ENCODE peak calls at places on chromosomes 13 and 19, in ten cellular contexts. One of them, this sample, is unnamed.
A peak's percentile ranks its signal among the peaks of the same experiment; 100 is the strongest.

GRCh38 chr13:40315416-40316064 is 350.9 kb downstream of the FOXO1 start:
- DNase-seq in A172: peak; percentile 40
- DNase-seq in hippocampal formation: no peak
- DNase-seq in stimulated activated naive CD4-positive, alpha-beta T cell: peak; percentile 62
- DNase-seq in progenitor cell of endocrine pancreas: no peak
- DNase-seq in activated CD4-positive, CD25-positive, alpha-beta regulatory T cell treated with anti-CD3 and anti-CD28 coated beads, Interleukin-2, amount 50 U/mL, for 16 hours: peak; percentile 15
- DNase-seq in pancreas: peak; percentile 16
- DNase-seq in posterior cingulate gyrus: no peak
- DNase-seq in effector memory CD4-positive, alpha-beta T cell: peak; percentile 17
- DNase-seq in NCI-H2081: no peak
- DNase-seq in this sample: no peak

GRCh38 chr19:1251233-1251502 is 2.8 kb downstream of the MIDN start:
- DNase-seq in A172: peak; percentile 64
- DNase-seq in hippocampal formation: no peak
- DNase-seq in stimulated activated naive CD4-positive, alpha-beta T cell: peak; percentile 75
- DNase-seq in progenitor cell of endocrine pancreas: no peak
- DNase-seq in activated CD4-positive, CD25-positive, alpha-beta regulatory T cell treated with anti-CD3 and anti-CD28 coated beads, Interleukin-2, amount 50 U/mL, for 16 hours: no peak
- DNase-seq in pancreas: peak; percentile 84
- DNase-seq in posterior cingulate gyrus: no peak
- DNase-seq in effector memory CD4-positive, alpha-beta T cell: no peak
- DNase-seq in NCI-H2081: peak; percentile 71
- DNase-seq in this sample: no peak

GRCh38 chr13:111914241-111915103 is 152.5 kb upstream of the SOX1 start:
- DNase-seq in A172: no peak
- DNase-seq in hippocampal formation: no peak
- DNase-seq in stimulated activated naive CD4-positive, alpha-beta T cell: no peak
- DNase-seq in progenitor cell of endocrine pancreas: peak; percentile 9
- DNase-seq in activated CD4-positive, CD25-positive, alpha-beta regulatory T cell treated with anti-CD3 and anti-CD28 coated beads, Interleukin-2, amount 50 U/mL, for 16 hours: no peak
- DNase-seq in pancreas: peak; percentile 10
- DNase-seq in posterior cingulate gyrus: no peak
- DNase-seq in effector memory CD4-positive, alpha-beta T cell: no peak
- DNase-seq in NCI-H2081: no peak
- DNase-seq in this sample: no peak

GRCh38 chr13:28100149-28101121 is at the start of gene FLT3:
- DNase-seq in A172: peak; percentile 50
- DNase-seq in hippocampal formation: no peak
- DNase-seq in stimulated activated naive CD4-positive, alpha-beta T cell: no peak
- DNase-seq in progenitor cell of endocrine pancreas: peak; percentile 33
- DNase-seq in activated CD4-positive, CD25-positive, alpha-beta regulatory T cell treated with anti-CD3 and anti-CD28 coated beads, Interleukin-2, amount 50 U/mL, for 16 hours: no peak
- DNase-seq in pancreas: peak; percentile 53
- DNase-seq in posterior cingulate gyrus: no peak
- DNase-seq in effector memory CD4-positive, alpha-beta T cell: no peak
- DNase-seq in NCI-H2081: peak; percentile 34
- DNase-seq in this sample: no peak

GRCh38 chr19:8367327-8368001 is 3.5 kb downstream of the ANGPTL4 start:
- DNase-seq in A172: peak; percentile 98
- DNase-seq in hippocampal formation: peak; percentile 66
- DNase-seq in stimulated activated naive CD4-positive, alpha-beta T cell: no peak
- DNase-seq in progenitor cell of endocrine pancreas: no peak
- DNase-seq in activated CD4-positive, CD25-positive, alpha-beta regulatory T cell treated with anti-CD3 and anti-CD28 coated beads, Interleukin-2, amount 50 U/mL, for 16 hours: no peak
- DNase-seq in pancreas: peak; percentile 94
- DNase-seq in posterior cingulate gyrus: peak; percentile 65
- DNase-seq in effector memory CD4-positive, alpha-beta T cell: no peak
- DNase-seq in NCI-H2081: no peak
- DNase-seq in this sample: peak; percentile 85

GRCh38 chr19:38264486-38265212 is at the start of gene SPINT2:
- DNase-seq in A172: no peak
- DNase-seq in hippocampal formation: no peak
- DNase-seq in stimulated activated naive CD4-positive, alpha-beta T cell: peak; percentile 79
- DNase-seq in progenitor cell of endocrine pancreas: peak; percentile 89
- DNase-seq in activated CD4-positive, CD25-positive, alpha-beta regulatory T cell treated with anti-CD3 and anti-CD28 coated beads, Interleukin-2, amount 50 U/mL, for 16 hours: peak; percentile 2
- DNase-seq in pancreas: no peak
- DNase-seq in posterior cingulate gyrus: no peak
- DNase-seq in effector memory CD4-positive, alpha-beta T cell: no peak
- DNase-seq in NCI-H2081: peak; percentile 95
- DNase-seq in this sample: no peak

GRCh38 chr13:44230071-44230470 is 143.6 kb upstream of the SERP2 start:
- DNase-seq in A172: no peak
- DNase-seq in hippocampal formation: no peak
- DNase-seq in stimulated activated naive CD4-positive, alpha-beta T cell: no peak
- DNase-seq in progenitor cell of endocrine pancreas: no peak
- DNase-seq in activated CD4-positive, CD25-positive, alpha-beta regulatory T cell treated with anti-CD3 and anti-CD28 coated beads, Interleukin-2, amount 50 U/mL, for 16 hours: no peak
- DNase-seq in pancreas: no peak
- DNase-seq in posterior cingulate gyrus: no peak
- DNase-seq in effector memory CD4-positive, alpha-beta T cell: no peak
- DNase-seq in NCI-H2081: no peak
- DNase-seq in this sample: no peak

GRCh38 chr19:4373601-4374441 is 26.5 kb downstream of the SH3GL1 start:
- DNase-seq in A172: peak; percentile 47
- DNase-seq in hippocampal formation: peak; percentile 63
- DNase-seq in stimulated activated naive CD4-positive, alpha-beta T cell: no peak
- DNase-seq in progenitor cell of endocrine pancreas: no peak
- DNase-seq in activated CD4-positive, CD25-positive, alpha-beta regulatory T cell treated with anti-CD3 and anti-CD28 coated beads, Interleukin-2, amount 50 U/mL, for 16 hours: no peak
- DNase-seq in pancreas: no peak
- DNase-seq in posterior cingulate gyrus: peak; percentile 59
- DNase-seq in effector memory CD4-positive, alpha-beta T cell: no peak
- DNase-seq in NCI-H2081: no peak
- DNase-seq in this sample: no peak

GRCh38 chr19:13181747-13182388 is 31.7 kb downstream of the IER2 start:
- DNase-seq in A172: peak; percentile 70
- DNase-seq in hippocampal formation: no peak
- DNase-seq in stimulated activated naive CD4-positive, alpha-beta T cell: no peak
- DNase-seq in progenitor cell of endocrine pancreas: no peak
- DNase-seq in activated CD4-positive, CD25-positive, alpha-beta regulatory T cell treated with anti-CD3 and anti-CD28 coated beads, Interleukin-2, amount 50 U/mL, for 16 hours: no peak
- DNase-seq in pancreas: peak; percentile 62
- DNase-seq in posterior cingulate gyrus: peak; percentile 51
- DNase-seq in effector memory CD4-positive, alpha-beta T cell: no peak
- DNase-seq in NCI-H2081: no peak
- DNase-seq in this sample: no peak

GRCh38 chr19:33794578-33795369 is 1.9 kb upstream of the KCTD15 start:
- DNase-seq in A172: no peak
- DNase-seq in hippocampal formation: no peak
- DNase-seq in stimulated activated naive CD4-positive, alpha-beta T cell: no peak
- DNase-seq in progenitor cell of endocrine pancreas: no peak
- DNase-seq in activated CD4-positive, CD25-positive, alpha-beta regulatory T cell treated with anti-CD3 and anti-CD28 coated beads, Interleukin-2, amount 50 U/mL, for 16 hours: no peak
- DNase-seq in pancreas: no peak
- DNase-seq in posterior cingulate gyrus: no peak
- DNase-seq in effector memory CD4-positive, alpha-beta T cell: no peak
- DNase-seq in NCI-H2081: no peak
- DNase-seq in this sample: no peak

GRCh38 chr13:41568143-41568989 is 111.0 kb downstream of the RGCC start:
- DNase-seq in A172: no peak
- DNase-seq in hippocampal formation: peak; percentile 57
- DNase-seq in stimulated activated naive CD4-positive, alpha-beta T cell: no peak
- DNase-seq in progenitor cell of endocrine pancreas: no peak
- DNase-seq in activated CD4-positive, CD25-positive, alpha-beta regulatory T cell treated with anti-CD3 and anti-CD28 coated beads, Interleukin-2, amount 50 U/mL, for 16 hours: no peak
- DNase-seq in pancreas: no peak
- DNase-seq in posterior cingulate gyrus: no peak
- DNase-seq in effector memory CD4-positive, alpha-beta T cell: no peak
- DNase-seq in NCI-H2081: no peak
- DNase-seq in this sample: no peak

GRCh38 chr19:3737487-3738205 is 23.8 kb downstream of the APBA3 start:
- DNase-seq in A172: no peak
- DNase-seq in hippocampal formation: no peak
- DNase-seq in stimulated activated naive CD4-positive, alpha-beta T cell: no peak
- DNase-seq in progenitor cell of endocrine pancreas: no peak
- DNase-seq in activated CD4-positive, CD25-positive, alpha-beta regulatory T cell treated with anti-CD3 and anti-CD28 coated beads, Interleukin-2, amount 50 U/mL, for 16 hours: no peak
- DNase-seq in pancreas: no peak
- DNase-seq in posterior cingulate gyrus: no peak
- DNase-seq in effector memory CD4-positive, alpha-beta T cell: no peak
- DNase-seq in NCI-H2081: no peak
- DNase-seq in this sample: no peak

GRCh38 chr19:17938092-17938845 is 5.5 kb downstream of the CCDC124 start:
- DNase-seq in A172: peak; percentile 90
- DNase-seq in hippocampal formation: peak; percentile 45
- DNase-seq in stimulated activated naive CD4-positive, alpha-beta T cell: peak; percentile 85
- DNase-seq in progenitor cell of endocrine pancreas: peak; percentile 75
- DNase-seq in activated CD4-positive, CD25-positive, alpha-beta regulatory T cell treated with anti-CD3 and anti-CD28 coated beads, Interleukin-2, amount 50 U/mL, for 16 hours: peak; percentile 60
- DNase-seq in pancreas: peak; percentile 65
- DNase-seq in posterior cingulate gyrus: peak; percentile 82
- DNase-seq in effector memory CD4-positive, alpha-beta T cell: peak; percentile 73
- DNase-seq in NCI-H2081: peak; percentile 48
- DNase-seq in this sample: peak; percentile 83

GRCh38 chr19:38686530-38686888 is 39.1 kb downstream of the ACTN4 start:
- DNase-seq in A172: no peak
- DNase-seq in hippocampal formation: no peak
- DNase-seq in stimulated activated naive CD4-positive, alpha-beta T cell: no peak
- DNase-seq in progenitor cell of endocrine pancreas: no peak
- DNase-seq in activated CD4-positive, CD25-positive, alpha-beta regulatory T cell treated with anti-CD3 and anti-CD28 coated beads, Interleukin-2, amount 50 U/mL, for 16 hours: no peak
- DNase-seq in pancreas: no peak
- DNase-seq in posterior cingulate gyrus: no peak
- DNase-seq in effector memory CD4-positive, alpha-beta T cell: peak; percentile 70
- DNase-seq in NCI-H2081: no peak
- DNase-seq in this sample: no peak

GRCh38 chr13:109781384-109782065 is 4.9 kb downstream of the IRS2 start:
- DNase-seq in A172: no peak
- DNase-seq in hippocampal formation: no peak
- DNase-seq in stimulated activated naive CD4-positive, alpha-beta T cell: peak; percentile 35
- DNase-seq in progenitor cell of endocrine pancreas: no peak
- DNase-seq in activated CD4-positive, CD25-positive, alpha-beta regulatory T cell treated with anti-CD3 and anti-CD28 coated beads, Interleukin-2, amount 50 U/mL, for 16 hours: no peak
- DNase-seq in pancreas: no peak
- DNase-seq in posterior cingulate gyrus: no peak
- DNase-seq in effector memory CD4-positive, alpha-beta T cell: no peak
- DNase-seq in NCI-H2081: no peak
- DNase-seq in this sample: no peak

This sample was measured in stromal cell of bone marrow.